ENCODE peak calls at places on chromosomes 5 and 9, in nine cellular contexts. One of them, this sample, is unnamed.

GRCh38 chr5:78472469-78473106 is 112.2 kb downstream of the SCAMP1 start:
- DNase-seq in cardiac muscle cell: peak; percentile 60
- DNase-seq in brain microvascular endothelial cell: no peak
- DNase-seq in PC-9: no peak
- DNase-seq in CD8-positive, alpha-beta T cell: no peak
- DNase-seq in CD8-positive, alpha-beta memory T cell: no peak
- DNase-seq in lung: no peak
- DNase-seq in BJ: no peak
- DNase-seq in adipocyte: peak; percentile 70
- DNase-seq in this sample: no peak

GRCh38 chr9:24545285-24545684 is 412 bp downstream of the IZUMO3 start:
- DNase-seq in cardiac muscle cell: no peak
- DNase-seq in brain microvascular endothelial cell: no peak
- DNase-seq in PC-9: no peak
- DNase-seq in CD8-positive, alpha-beta T cell: no peak
- DNase-seq in CD8-positive, alpha-beta memory T cell: no peak
- DNase-seq in lung: no peak
- DNase-seq in BJ: no peak
- DNase-seq in adipocyte: no peak
- DNase-seq in this sample: no peak

GRCh38 chr9:113993838-113994540 is 84.1 kb downstream of the AMBP start:
- DNase-seq in cardiac muscle cell: peak; percentile 89
- DNase-seq in brain microvascular endothelial cell: peak; percentile 49
- DNase-seq in PC-9: no peak
- DNase-seq in CD8-positive, alpha-beta T cell: no peak
- DNase-seq in CD8-positive, alpha-beta memory T cell: no peak
- DNase-seq in lung: peak; percentile 86
- DNase-seq in BJ: no peak
- DNase-seq in adipocyte: no peak
- DNase-seq in this sample: peak; percentile 95

GRCh38 chr9:125440411-125440810 is 178.8 kb downstream of the GAPVD1 start:
- DNase-seq in cardiac muscle cell: no peak
- DNase-seq in brain microvascular endothelial cell: no peak
- DNase-seq in PC-9: no peak
- DNase-seq in CD8-positive, alpha-beta T cell: no peak
- DNase-seq in CD8-positive, alpha-beta memory T cell: no peak
- DNase-seq in lung: no peak
- DNase-seq in BJ: no peak
- DNase-seq in adipocyte: no peak
- DNase-seq in this sample: no peak

GRCh38 chr9:29799227-29799626 is 2225.9 kb upstream of the C9orf72 start:
- DNase-seq in cardiac muscle cell: no peak
- DNase-seq in brain microvascular endothelial cell: no peak
- DNase-seq in PC-9: no peak
- DNase-seq in CD8-positive, alpha-beta T cell: no peak
- DNase-seq in CD8-positive, alpha-beta memory T cell: no peak
- DNase-seq in lung: no peak
- DNase-seq in BJ: no peak
- DNase-seq in adipocyte: no peak
- DNase-seq in this sample: no peak

GRCh38 chr5:42703238-42703637 is 53.4 kb upstream of the CCDC152 start:
- DNase-seq in cardiac muscle cell: no peak
- DNase-seq in brain microvascular endothelial cell: no peak
- DNase-seq in PC-9: no peak
- DNase-seq in CD8-positive, alpha-beta T cell: no peak
- DNase-seq in CD8-positive, alpha-beta memory T cell: no peak
- DNase-seq in lung: no peak
- DNase-seq in BJ: no peak
- DNase-seq in adipocyte: no peak
- DNase-seq in this sample: no peak

GRCh38 chr5:39713224-39713911 is 288.6 kb upstream of the DAB2 start:
- DNase-seq in cardiac muscle cell: peak; percentile 48
- DNase-seq in brain microvascular endothelial cell: no peak
- DNase-seq in PC-9: no peak
- DNase-seq in CD8-positive, alpha-beta T cell: no peak
- DNase-seq in CD8-positive, alpha-beta memory T cell: no peak
- DNase-seq in lung: no peak
- DNase-seq in BJ: no peak
- DNase-seq in adipocyte: peak; percentile 83
- DNase-seq in this sample: no peak

GRCh38 chr5:30627945-30628344 is 565.5 kb upstream of the CDH6 start:
- DNase-seq in cardiac muscle cell: no peak
- DNase-seq in brain microvascular endothelial cell: no peak
- DNase-seq in PC-9: no peak
- DNase-seq in CD8-positive, alpha-beta T cell: no peak
- DNase-seq in CD8-positive, alpha-beta memory T cell: no peak
- DNase-seq in lung: no peak
- DNase-seq in BJ: no peak
- DNase-seq in adipocyte: no peak
- DNase-seq in this sample: no peak

GRCh38 chr9:33135086-33135958 is 31.8 kb downstream of the B4GALT1 start:
- DNase-seq in cardiac muscle cell: no peak
- DNase-seq in brain microvascular endothelial cell: peak; percentile 16
- DNase-seq in PC-9: no peak
- DNase-seq in CD8-positive, alpha-beta T cell: no peak
- DNase-seq in CD8-positive, alpha-beta memory T cell: no peak
- DNase-seq in lung: no peak
- DNase-seq in BJ: no peak
- DNase-seq in adipocyte: no peak
- DNase-seq in this sample: no peak

GRCh38 chr5:122726990-122727616 is 47.8 kb upstream of the SNX2 start:
- DNase-seq in cardiac muscle cell: peak; percentile 79
- DNase-seq in brain microvascular endothelial cell: peak; percentile 61
- DNase-seq in PC-9: no peak
- DNase-seq in CD8-positive, alpha-beta T cell: no peak
- DNase-seq in CD8-positive, alpha-beta memory T cell: no peak
- DNase-seq in lung: no peak
- DNase-seq in BJ: no peak
- DNase-seq in adipocyte: peak; percentile 76
- DNase-seq in this sample: no peak

GRCh38 chr5:33745101-33745770 is 146.6 kb downstream of the ADAMTS12 start:
- DNase-seq in cardiac muscle cell: no peak
- DNase-seq in brain microvascular endothelial cell: no peak
- DNase-seq in PC-9: no peak
- DNase-seq in CD8-positive, alpha-beta T cell: no peak
- DNase-seq in CD8-positive, alpha-beta memory T cell: no peak
- DNase-seq in lung: no peak
- DNase-seq in BJ: no peak
- DNase-seq in adipocyte: no peak
- DNase-seq in this sample: no peak
- H3K27me3 ChIP-seq in cardiac muscle cell: no peaks in the 10 kb centered on the region
- H3K27me3 ChIP-seq in brain microvascular endothelial cell: no peaks in the 10 kb centered on the region
- H3K27me3 ChIP-seq in PC-9: no peaks in the 10 kb centered on the region
- H3K27me3 ChIP-seq in CD8-positive, alpha-beta T cell: no peaks in the 10 kb centered on the region
- H3K27me3 ChIP-seq in CD8-positive, alpha-beta memory T cell: no peaks in the 10 kb centered on the region
- H3K27me3 ChIP-seq in lung: no peaks in the 10 kb centered on the region
- H3K27me3 ChIP-seq in BJ: no peaks in the 10 kb centered on the region
- H3K27me3 ChIP-seq in adipocyte: no peaks in the 10 kb centered on the region
- H3K27me3 ChIP-seq in this sample: no peaks in the 10 kb centered on the region

DNA sequence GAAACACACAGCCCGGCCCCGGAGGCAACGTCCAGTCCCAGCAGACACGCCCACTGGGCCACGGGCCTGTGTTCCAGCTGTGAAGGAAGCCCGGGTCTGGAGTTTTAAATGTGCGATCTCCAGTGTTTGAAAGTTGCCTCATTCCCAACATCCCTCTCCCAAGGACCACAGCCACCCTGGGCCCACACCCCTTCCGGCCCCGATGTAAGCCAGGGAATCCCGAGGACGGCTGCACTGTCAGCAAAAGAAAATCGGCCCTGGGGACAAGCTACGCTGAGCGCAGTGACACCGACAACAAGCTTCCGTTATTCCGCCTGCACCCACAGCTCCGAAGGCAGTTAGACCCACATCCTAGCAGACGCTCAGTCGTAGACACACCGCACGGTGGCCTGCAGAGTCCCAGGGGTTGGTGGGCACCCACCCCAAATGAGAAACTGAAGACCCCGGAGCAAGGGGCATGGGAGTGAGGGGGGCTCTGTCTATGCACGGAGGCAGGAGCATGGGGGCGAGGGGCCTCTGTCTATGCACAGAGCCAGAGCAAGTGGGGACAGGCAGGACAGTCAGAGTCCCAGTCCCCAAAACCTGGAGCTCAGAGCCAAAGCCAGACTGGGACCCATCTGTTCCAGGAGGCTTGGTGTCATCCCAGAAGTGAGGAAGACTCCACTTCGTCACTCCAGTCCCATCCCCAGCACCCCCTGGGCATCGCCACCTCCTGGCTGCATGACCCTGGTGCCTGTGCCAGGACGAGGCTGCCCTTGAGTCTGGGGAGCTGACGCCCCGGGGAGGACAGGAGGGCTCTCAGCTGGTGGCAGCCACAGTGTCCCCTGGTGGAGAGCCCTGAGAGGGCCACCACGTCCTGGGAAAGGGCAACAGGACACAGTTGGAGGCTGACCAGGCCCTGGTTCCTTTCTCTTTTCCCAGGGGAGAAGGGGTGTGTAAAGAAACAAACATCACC is 23.4 kb downstream of the GLT6D1 start:
- DNase-seq in cardiac muscle cell: no peak
- DNase-seq in brain microvascular endothelial cell: no peak
- DNase-seq in PC-9: no peak
- DNase-seq in CD8-positive, alpha-beta T cell: no peak
- DNase-seq in CD8-positive, alpha-beta memory T cell: no peak
- DNase-seq in lung: peak; percentile 22
- DNase-seq in BJ: no peak
- DNase-seq in adipocyte: no peak
- DNase-seq in this sample: no peak
- H3K27me3 ChIP-seq in cardiac muscle cell: no peaks in the 10 kb centered on the region
- H3K27me3 ChIP-seq in brain microvascular endothelial cell: no peaks in the 10 kb centered on the region
- H3K27me3 ChIP-seq in PC-9: peaks cover 86% of the 10 kb centered on the region
- H3K27me3 ChIP-seq in CD8-positive, alpha-beta T cell: no peaks in the 10 kb centered on the region
- H3K27me3 ChIP-seq in CD8-positive, alpha-beta memory T cell: no peaks in the 10 kb centered on the region
- H3K27me3 ChIP-seq in lung: no peaks in the 10 kb centered on the region
- H3K27me3 ChIP-seq in BJ: no peaks in the 10 kb centered on the region
- H3K27me3 ChIP-seq in adipocyte: peaks cover 14% of the 10 kb centered on the region
- H3K27me3 ChIP-seq in this sample: no peaks in the 10 kb centered on the region

DNA sequence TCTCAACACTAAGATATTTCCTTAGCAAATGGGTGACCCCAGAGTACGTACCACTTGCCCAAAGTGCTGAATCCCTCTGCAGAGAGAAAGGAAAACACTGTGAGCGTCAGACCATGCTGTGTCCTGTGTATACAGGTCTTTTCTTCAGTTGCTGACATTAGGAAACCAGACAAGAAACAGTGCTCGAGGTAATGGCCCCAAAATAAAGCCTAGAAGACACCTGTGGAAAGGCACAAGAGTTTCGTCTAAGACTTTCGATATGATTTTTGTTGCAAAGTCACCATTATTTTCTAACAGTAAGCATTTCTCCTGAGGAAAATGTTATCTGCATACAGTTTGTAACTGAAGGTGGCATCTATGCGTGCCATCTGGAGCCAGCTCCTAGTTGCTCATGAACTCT is 62.0 kb upstream of the SIMC1 start:
- DNase-seq in cardiac muscle cell: no peak
- DNase-seq in brain microvascular endothelial cell: no peak
- DNase-seq in PC-9: no peak
- DNase-seq in CD8-positive, alpha-beta T cell: no peak
- DNase-seq in CD8-positive, alpha-beta memory T cell: no peak
- DNase-seq in lung: no peak
- DNase-seq in BJ: no peak
- DNase-seq in adipocyte: no peak
- DNase-seq in this sample: no peak
- H3K27me3 ChIP-seq in cardiac muscle cell: no peaks in the 10 kb centered on the region
- H3K27me3 ChIP-seq in brain microvascular endothelial cell: no peaks in the 10 kb centered on the region
- H3K27me3 ChIP-seq in PC-9: peaks cover 94% of the 10 kb centered on the region
- H3K27me3 ChIP-seq in CD8-positive, alpha-beta T cell: no peaks in the 10 kb centered on the region
- H3K27me3 ChIP-seq in CD8-positive, alpha-beta memory T cell: no peaks in the 10 kb centered on the region
- H3K27me3 ChIP-seq in lung: peaks cover 6% of the 10 kb centered on the region
- H3K27me3 ChIP-seq in BJ: no peaks in the 10 kb centered on the region
- H3K27me3 ChIP-seq in adipocyte: peaks cover 28% of the 10 kb centered on the region
- H3K27me3 ChIP-seq in this sample: peaks cover 2% of the 10 kb centered on the region

GRCh38 chr9:133385452-133385851 is 9.3 kb downstream of the STKLD1 start:
- DNase-seq in cardiac muscle cell: no peak
- DNase-seq in brain microvascular endothelial cell: no peak
- DNase-seq in PC-9: no peak
- DNase-seq in CD8-positive, alpha-beta T cell: no peak
- DNase-seq in CD8-positive, alpha-beta memory T cell: no peak
- DNase-seq in lung: no peak
- DNase-seq in BJ: no peak
- DNase-seq in adipocyte: no peak
- DNase-seq in this sample: no peak
- H3K27me3 ChIP-seq in cardiac muscle cell: no peaks in the 10 kb centered on the region
- H3K27me3 ChIP-seq in brain microvascular endothelial cell: no peaks in the 10 kb centered on the region
- H3K27me3 ChIP-seq in PC-9: peaks cover 12% of the 10 kb centered on the region
- H3K27me3 ChIP-seq in CD8-positive, alpha-beta T cell: no peaks in the 10 kb centered on the region
- H3K27me3 ChIP-seq in CD8-positive, alpha-beta memory T cell: peaks cover 3% of the 10 kb centered on the region
- H3K27me3 ChIP-seq in lung: no peaks in the 10 kb centered on the region
- H3K27me3 ChIP-seq in BJ: no peaks in the 10 kb centered on the region
- H3K27me3 ChIP-seq in adipocyte: peaks cover 4% of the 10 kb centered on the region
- H3K27me3 ChIP-seq in this sample: no peaks in the 10 kb centered on the region

DNA sequence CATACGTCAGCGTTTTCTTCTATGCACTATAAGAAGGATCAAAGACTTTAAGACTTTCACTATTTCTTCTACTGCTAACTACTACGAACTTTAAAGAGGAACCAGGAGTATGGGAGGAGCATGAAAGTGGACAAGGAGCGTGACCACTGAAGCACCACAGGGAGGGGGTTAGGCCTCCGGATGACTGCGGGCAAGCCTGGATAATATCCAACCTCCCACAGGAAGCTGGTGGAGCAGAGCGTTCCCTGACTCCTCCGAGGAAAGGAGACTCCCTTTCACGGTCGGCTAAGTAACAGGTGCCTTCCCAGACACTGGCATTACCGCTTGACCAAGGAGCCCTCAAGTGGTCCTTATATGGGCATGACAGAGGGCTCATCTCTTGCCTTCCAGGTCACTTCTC is 62.4 kb downstream of the OLFM1 start:
- DNase-seq in cardiac muscle cell: no peak
- DNase-seq in brain microvascular endothelial cell: no peak
- DNase-seq in PC-9: no peak
- DNase-seq in CD8-positive, alpha-beta T cell: no peak
- DNase-seq in CD8-positive, alpha-beta memory T cell: no peak
- DNase-seq in lung: no peak
- DNase-seq in BJ: no peak
- DNase-seq in adipocyte: no peak
- DNase-seq in this sample: no peak
- H3K27me3 ChIP-seq in cardiac muscle cell: no peaks in the 10 kb centered on the region
- H3K27me3 ChIP-seq in brain microvascular endothelial cell: no peaks in the 10 kb centered on the region
- H3K27me3 ChIP-seq in PC-9: peaks cover 96% of the 10 kb centered on the region
- H3K27me3 ChIP-seq in CD8-positive, alpha-beta T cell: no peaks in the 10 kb centered on the region
- H3K27me3 ChIP-seq in CD8-positive, alpha-beta memory T cell: no peaks in the 10 kb centered on the region
- H3K27me3 ChIP-seq in lung: peaks cover 4% of the 10 kb centered on the region
- H3K27me3 ChIP-seq in BJ: no peaks in the 10 kb centered on the region
- H3K27me3 ChIP-seq in adipocyte: peaks cover 15% of the 10 kb centered on the region
- H3K27me3 ChIP-seq in this sample: no peaks in the 10 kb centered on the region

GRCh38 chr9:89610391-89610925 is 5.6 kb downstream of the GADD45G start:
- DNase-seq in cardiac muscle cell: no peak
- DNase-seq in brain microvascular endothelial cell: no peak
- DNase-seq in PC-9: no peak
- DNase-seq in CD8-positive, alpha-beta T cell: no peak
- DNase-seq in CD8-positive, alpha-beta memory T cell: no peak
- DNase-seq in lung: no peak
- DNase-seq in BJ: no peak
- DNase-seq in adipocyte: no peak
- DNase-seq in this sample: no peak
- H3K27me3 ChIP-seq in cardiac muscle cell: no peaks in the 10 kb centered on the region
- H3K27me3 ChIP-seq in brain microvascular endothelial cell: no peaks in the 10 kb centered on the region
- H3K27me3 ChIP-seq in PC-9: peaks cover 86% of the 10 kb centered on the region
- H3K27me3 ChIP-seq in CD8-positive, alpha-beta T cell: no peaks in the 10 kb centered on the region
- H3K27me3 ChIP-seq in CD8-positive, alpha-beta memory T cell: no peaks in the 10 kb centered on the region
- H3K27me3 ChIP-seq in lung: no peaks in the 10 kb centered on the region
- H3K27me3 ChIP-seq in BJ: peaks cover 2% of the 10 kb centered on the region
- H3K27me3 ChIP-seq in adipocyte: peaks cover 28% of the 10 kb centered on the region
- H3K27me3 ChIP-seq in this sample: no peaks in the 10 kb centered on the region

GRCh38 chr9:34956648-34957047 is 1.4 kb upstream of the PHF24 start:
- DNase-seq in cardiac muscle cell: no peak
- DNase-seq in brain microvascular endothelial cell: no peak
- DNase-seq in PC-9: no peak
- DNase-seq in CD8-positive, alpha-beta T cell: no peak
- DNase-seq in CD8-positive, alpha-beta memory T cell: no peak
- DNase-seq in lung: no peak
- DNase-seq in BJ: no peak
- DNase-seq in adipocyte: no peak
- DNase-seq in this sample: no peak
- H3K27me3 ChIP-seq in cardiac muscle cell: peaks cover 52% of the 10 kb centered on the region
- H3K27me3 ChIP-seq in brain microvascular endothelial cell: peaks cover 59% of the 10 kb centered on the region
- H3K27me3 ChIP-seq in PC-9: peaks cover 4% of the 10 kb centered on the region
- H3K27me3 ChIP-seq in CD8-positive, alpha-beta T cell: peaks cover 18% of the 10 kb centered on the region
- H3K27me3 ChIP-seq in CD8-positive, alpha-beta memory T cell: peaks cover 32% of the 10 kb centered on the region
- H3K27me3 ChIP-seq in lung: peaks cover 6% of the 10 kb centered on the region
- H3K27me3 ChIP-seq in BJ: peaks cover 28% of the 10 kb centered on the region
- H3K27me3 ChIP-seq in adipocyte: peaks cover 54% of the 10 kb centered on the region
- H3K27me3 ChIP-seq in this sample: no peaks in the 10 kb centered on the region